ENCODE peak calls at places on chromosomes 7 and 10, in ten cellular contexts. G is COR-L47, T is AG09309, I is NCI-H69, Y is RPMI7951, R is skeletal muscle cell, F is lung, M is SIG-M5, P is HTR-8/SVneo, J is Karpas-422. E is an unnamed sample.
A peak's percentile ranks its signal among the peaks of the same experiment; 100 is the strongest.

GRCh38 chr10:4704034-4704545 is 121.9 kb upstream of the AKR1E2 start:
- DNase-seq in I (no peak), T (peak; percentile 93), M (no peak), Y (peak; percentile 100), G (no peak), J (no peak), P (peak; percentile 61), F (no peak), R (peak; percentile 76), E (no peak)

GRCh38 chr7:27205325-27206280 is 5.7 kb upstream of the HOXA13 start:
- DNase-seq in R (no peak), F (no peak), I (peak; percentile 58), Y (no peak), T (no peak), G (no peak), M (no peak), P (no peak), J (no peak), E (no peak)

GRCh38 chr7:22318376-22318775 is 38.6 kb downstream of the RAPGEF5 start:
- DNase-seq in Y (no peak), T (no peak), F (no peak), R (no peak), I (no peak), M (no peak), P (no peak), J (no peak), G (no peak), E (no peak)

GRCh38 chr7:25456467-25457171 is 228.3 kb upstream of the NPVF start:
- DNase-seq in P (no peak), M (no peak), I (peak; percentile 38), F (no peak), G (peak; percentile 57), J (no peak), Y (peak; percentile 15), R (no peak), T (no peak), E (no peak)

GRCh38 chr7:131897016-131897789 is 340.8 kb upstream of the PODXL start:
- DNase-seq in R (peak; percentile 12), G (peak; percentile 61), F (no peak), P (peak; percentile 3), I (peak; percentile 76), Y (peak; percentile 88), T (no peak), J (no peak), M (no peak), E (no peak)

GRCh38 chr7:154353385-154353784 is 301.2 kb downstream of the DPP6 start:
- DNase-seq in T (no peak), R (no peak), I (no peak), M (no peak), P (no peak), Y (no peak), F (no peak), G (peak; percentile 57), J (no peak), E (peak; percentile 25)

GRCh38 chr7:101588131-101588935 is 40.8 kb downstream of the MYL10 start:
- DNase-seq in Y (no peak), P (no peak), F (no peak), I (no peak), T (peak; percentile 10), G (no peak), J (peak; percentile 25), M (no peak), R (no peak), E (no peak)

GRCh38 chr7:112205348-112206237 is 606 bp downstream of the DOCK4 start:
- DNase-seq in R (peak; percentile 39), P (no peak), F (peak; percentile 60), T (no peak), I (peak; percentile 92), G (peak; percentile 64), Y (peak; percentile 55), J (peak; percentile 63), M (no peak), E (peak; percentile 45)

GRCh38 chr10:74926791-74927585 is 100.6 kb downstream of the KAT6B start:
- DNase-seq in Y (no peak), R (no peak), I (no peak), G (no peak), M (no peak), P (no peak), T (no peak), F (no peak), J (no peak), E (no peak)

GRCh38 chr7:71191766-71192165 is 59.8 kb downstream of the GALNT17 start:
- DNase-seq in R (no peak), I (no peak), F (no peak), G (no peak), J (no peak), Y (no peak), T (no peak), M (no peak), P (no peak), E (peak; percentile 74)

GRCh38 chr10:82377608-82378007 is 502.6 kb downstream of the NRG3 start:
- DNase-seq in J (no peak), P (no peak), Y (peak; percentile 15), M (no peak), G (no peak), F (no peak), I (peak; percentile 40), T (no peak), R (peak; percentile 7), E (no peak)

GRCh38 chr10:789831-790701 is 100.6 kb upstream of the DIP2C start:
- DNase-seq in R (no peak), T (no peak), J (no peak), I (no peak), F (no peak), G (no peak), M (no peak), Y (no peak), P (no peak), E (no peak)

GRCh38 chr10:77993612-77994011 is 35.7 kb downstream of the POLR3A start:
- DNase-seq in G (no peak), P (no peak), I (no peak), Y (no peak), M (no peak), T (no peak), R (no peak), F (no peak), J (no peak), E (no peak)

GRCh38 chr10:79452174-79452611 is 6.8 kb upstream of the ZCCHC24 start:
- DNase-seq in J (no peak), Y (no peak), P (no peak), T (no peak), R (no peak), G (no peak), F (no peak), M (no peak), I (no peak), E (no peak)

GRCh38 chr7:25968205-25968993 is 183.6 kb upstream of the NFE2L3 start:
- DNase-seq in F (no peak), M (no peak), Y (peak; percentile 19), P (no peak), J (peak; percentile 77), R (no peak), I (peak; percentile 14), T (no peak), G (no peak), E (no peak)

GRCh38 chr10:31262672-31263071 is 56.3 kb upstream of the ZEB1 start:
- DNase-seq in P (no peak), Y (peak; percentile 57), I (no peak), J (no peak), T (peak; percentile 55), F (no peak), M (no peak), G (no peak), R (peak; percentile 72), E (no peak)

GRCh38 chr7:12685550-12685949 is 1.9 kb upstream of the ARL4A start:
- DNase-seq in I (peak; percentile 53), T (no peak), M (no peak), F (no peak), R (no peak), J (peak; percentile 43), P (no peak), Y (peak; percentile 87), G (peak; percentile 20), E (peak; percentile 56)

GRCh38 chr10:29304259-29305030 is 15.6 kb downstream of the LYZL1 start:
- DNase-seq in T (peak; percentile 23), R (peak; percentile 26), F (peak; percentile 46), J (peak; percentile 74), M (no peak), I (peak; percentile 79), Y (peak; percentile 83), G (peak; percentile 60), P (peak; percentile 53), E (peak; percentile 82)

GRCh38 chr10:122459586-122460273 is 1.6 kb upstream of the HTRA1 start:
- DNase-seq in G (no peak), P (peak; percentile 37), T (peak; percentile 63), Y (peak; percentile 79), F (no peak), J (no peak), I (no peak), R (no peak), M (no peak), E (no peak)

GRCh38 chr10:60099998-60100747 is 193.8 kb upstream of the CCDC6 start:
- DNase-seq in J (peak; percentile 82), R (peak; percentile 11), Y (peak; percentile 38), T (peak; percentile 25), M (no peak), G (peak; percentile 21), P (peak; percentile 21), F (no peak), I (peak; percentile 58), E (peak; percentile 84)

GRCh38 chr7:8042796-8043535 is 74.4 kb downstream of the GLCCI1 start:
- DNase-seq in J (no peak), R (no peak), M (no peak), I (no peak), Y (no peak), P (no peak), T (no peak), F (no peak), G (no peak), E (no peak)

GRCh38 chr7:155962191-155962967 is 150.1 kb upstream of the SHH start:
- DNase-seq in G (no peak), T (no peak), P (peak; percentile 19), R (peak; percentile 5), Y (peak; percentile 92), I (no peak), J (no peak), M (no peak), F (no peak), E (no peak)

GRCh38 chr10:7789390-7789789 is 1.4 kb downstream of the ATP5F1C start:
- DNase-seq in G (no peak), F (no peak), R (no peak), P (no peak), Y (peak; percentile 61), T (no peak), M (no peak), I (peak; percentile 21), J (no peak), E (no peak)

GRCh38 chr10:126839094-126839761 is 66.0 kb upstream of the DOCK1 start:
- DNase-seq in J (no peak), Y (no peak), G (no peak), F (peak; percentile 44), I (peak; percentile 81), T (no peak), R (no peak), P (no peak), M (no peak), E (peak; percentile 28)

GRCh38 chr7:90681336-90682019 is 85.4 kb downstream of the CDK14 start:
- DNase-seq in Y (peak; percentile 23), M (no peak), F (no peak), P (no peak), R (no peak), G (no peak), I (peak; percentile 33), J (no peak), T (peak; percentile 25), E (no peak)

GRCh38 chr7:35420657-35421056 is 166.8 kb upstream of the TBX20 start:
- DNase-seq in F (no peak), I (no peak), R (no peak), M (no peak), Y (peak; percentile 22), G (no peak), P (no peak), J (no peak), T (no peak), E (no peak)

GRCh38 chr7:440059-440749 is 79.4 kb downstream of the PDGFA start:
- DNase-seq in I (no peak), Y (no peak), M (no peak), P (no peak), F (no peak), J (no peak), G (no peak), T (no peak), R (no peak), E (no peak)

GRCh38 chr10:115827180-115827579 is 445.8 kb downstream of the GFRA1 start:
- DNase-seq in J (no peak), M (no peak), Y (no peak), R (no peak), T (peak; percentile 43), I (no peak), G (no peak), P (no peak), F (no peak), E (no peak)

E was measured in cerebellar cortex.